ENCODE peak calls at places on chromosomes 5 and 9, in six cellular contexts. Q is Karpas-422, N is breast epithelium, G is hepatocyte, Y is thoracic aorta, P is RWPE2. E is an unnamed sample.

GRCh38 chr9:85036503-85036902 is 367.0 kb downstream of the NTRK2 start:
- DNase-seq in Y (no peak), Q (no peak), P (no peak), N (no peak), G (peak; percentile 16), E (no peak)

GRCh38 chr5:133050500-133050899 is 1.3 kb upstream of the HSPA4 start:
- DNase-seq in Q (peak; percentile 59), P (no peak), N (no peak), Y (no peak), G (no peak), E (no peak)

GRCh38 chr5:157108961-157109360 is at the start of gene HAVCR2:
- DNase-seq in P (no peak), N (no peak), Q (no peak), G (no peak), Y (no peak), E (peak; percentile 35)

GRCh38 chr5:121954086-121954485 is 7.7 kb upstream of the SRFBP1 start:
- DNase-seq in Q (no peak), G (no peak), N (no peak), Y (no peak), P (no peak), E (no peak)

GRCh38 chr9:112249277-112249676 is 74.2 kb upstream of the SUSD1 start:
- DNase-seq in N (no peak), Q (no peak), G (no peak), Y (no peak), P (no peak), E (no peak)

GRCh38 chr5:170434953-170435605 is 45.9 kb upstream of the KCNMB1 start:
- DNase-seq in G (peak; percentile 80), P (no peak), Q (peak; percentile 93), Y (no peak), N (peak; percentile 36), E (peak; percentile 77)

GRCh38 chr5:171953860-171954701 is 52.4 kb downstream of the FBXW11 start:
- DNase-seq in Q (no peak), G (peak; percentile 22), Y (no peak), P (no peak), N (no peak), E (no peak)

GRCh38 chr5:34685485-34686197 is 29.5 kb downstream of the RAI14 start:
- DNase-seq in G (no peak), Y (no peak), P (no peak), N (no peak), Q (no peak), E (no peak)

GRCh38 chr5:65290677-65291076 is 191.0 kb downstream of the ADAMTS6 start:
- DNase-seq in Y (no peak), Q (no peak), N (no peak), P (no peak), G (no peak), E (no peak)

GRCh38 chr9:114223564-114224246 is 68.4 kb downstream of the COL27A1 start:
- DNase-seq in Q (no peak), G (no peak), N (no peak), Y (no peak), P (no peak), E (no peak)

GRCh38 chr5:4990017-4990416 is 150.1 kb upstream of the ADAMTS16 start:
- DNase-seq in N (no peak), P (no peak), Q (no peak), Y (no peak), G (no peak), E (no peak)

GRCh38 chr5:172482156-172483020 is 28.1 kb upstream of the SH3PXD2B start:
- DNase-seq in Q (no peak), P (no peak), G (no peak), N (no peak), Y (no peak), E (no peak)

GRCh38 chr5:174172104-174172965 is 126.8 kb downstream of the NSG2 start:
- DNase-seq in Y (no peak), Q (no peak), G (no peak), N (no peak), P (no peak), E (no peak)

GRCh38 chr5:14913141-14913540 is 41.6 kb upstream of the ANKH start:
- DNase-seq in P (no peak), G (no peak), Y (no peak), Q (no peak), N (no peak), E (no peak)

GRCh38 chr9:37364751-37365360 is 57.6 kb upstream of the GRHPR start:
- DNase-seq in G (no peak), Q (peak; percentile 81), Y (no peak), N (no peak), P (no peak), E (no peak)

GRCh38 chr9:116450378-116451139 is 236.5 kb upstream of the TRIM32 start:
- DNase-seq in Q (no peak), P (no peak), Y (peak; percentile 3), G (peak; percentile 22), N (no peak), E (no peak)

GRCh38 chr9:3576358-3576757 is 50.6 kb upstream of the RFX3 start:
- DNase-seq in G (no peak), Y (no peak), P (no peak), Q (no peak), N (no peak), E (no peak)

GRCh38 chr5:115295775-115296129 is 702 bp downstream of the CCDC112 start:
- DNase-seq in Y (no peak), G (no peak), Q (no peak), P (no peak), N (no peak), E (no peak)

GRCh38 chr9:86352440-86353106 is 1.6 kb downstream of the TUT7 start:
- DNase-seq in N (no peak), Y (no peak), G (no peak), Q (peak; percentile 49), P (no peak), E (no peak)

GRCh38 chr9:72254881-72255545 is 105.8 kb downstream of the GDA start:
- DNase-seq in P (no peak), G (no peak), Y (no peak), Q (no peak), N (no peak), E (no peak)

GRCh38 chr9:15295761-15296405 is 11.1 kb downstream of the TTC39B start:
- DNase-seq in N (no peak), G (peak; percentile 56), P (no peak), Y (no peak), Q (no peak), E (no peak)

GRCh38 chr9:124743686-124744348 is 27.3 kb downstream of the NR6A1 start:
- DNase-seq in Y (no peak), Q (no peak), P (no peak), G (peak; percentile 18), N (no peak), E (no peak)

GRCh38 chr9:24832307-24832706 is 286.6 kb upstream of the IZUMO3 start:
- DNase-seq in P (no peak), G (peak; percentile 13), Y (no peak), Q (peak; percentile 58), N (no peak), E (no peak)

GRCh38 chr9:101465330-101465915 is 29.8 kb upstream of the ALDOB start:
- DNase-seq in G (peak; percentile 81), P (peak; percentile 62), N (no peak), Q (peak; percentile 76), Y (no peak), E (no peak)

DNA sequence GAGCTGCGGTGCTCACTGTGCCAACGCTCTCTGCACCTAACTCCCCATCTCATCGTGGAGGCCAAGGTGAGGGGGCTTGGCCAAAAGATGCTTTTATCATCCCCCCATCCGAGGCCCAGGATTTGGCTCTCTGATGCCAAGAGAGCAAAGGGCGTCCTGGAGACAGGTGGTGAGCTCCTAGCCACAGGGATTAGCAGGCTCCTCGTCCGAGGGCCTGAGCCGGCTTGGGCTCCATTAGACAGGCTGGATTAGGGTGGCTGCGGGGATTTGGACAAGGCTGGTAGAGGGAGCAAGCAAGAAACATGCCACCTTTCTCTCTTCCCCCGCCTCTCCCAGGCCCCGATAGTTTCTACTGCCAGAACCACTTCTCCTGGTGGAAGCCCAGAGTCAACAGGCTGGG is 1.0 kb upstream of the GRM6 start:
- DNase-seq in N (no peak), Y (no peak), G (no peak), Q (no peak), P (no peak), E (no peak)
- H3K9me3 ChIP-seq in N (peaks cover 15% of the 10 kb centered on the region), Y (no peaks in the 10 kb centered on the region), G (no peaks in the 10 kb centered on the region), Q (no peaks in the 10 kb centered on the region), P (peaks cover 11% of the 10 kb centered on the region), E (peaks cover 6% of the 10 kb centered on the region)

GRCh38 chr9:130015353-130016019 is 27.5 kb downstream of the FNBP1 start:
- DNase-seq in G (no peak), Q (no peak), Y (no peak), N (no peak), P (no peak), E (no peak)

GRCh38 chr9:130017035-130017909 is 25.7 kb downstream of the FNBP1 start:
- DNase-seq in Y (no peak), G (no peak), Q (no peak), P (no peak), N (no peak), E (no peak)

GRCh38 chr9:130021123-130021522 is 21.9 kb downstream of the FNBP1 start:
- DNase-seq in N (no peak), Q (no peak), G (no peak), Y (no peak), P (no peak), E (no peak)

GRCh38 chr9:130020618-130021017 is 22.4 kb downstream of the FNBP1 start:
- DNase-seq in P (no peak), Q (no peak), G (no peak), Y (no peak), N (no peak), E (no peak)

DNA sequence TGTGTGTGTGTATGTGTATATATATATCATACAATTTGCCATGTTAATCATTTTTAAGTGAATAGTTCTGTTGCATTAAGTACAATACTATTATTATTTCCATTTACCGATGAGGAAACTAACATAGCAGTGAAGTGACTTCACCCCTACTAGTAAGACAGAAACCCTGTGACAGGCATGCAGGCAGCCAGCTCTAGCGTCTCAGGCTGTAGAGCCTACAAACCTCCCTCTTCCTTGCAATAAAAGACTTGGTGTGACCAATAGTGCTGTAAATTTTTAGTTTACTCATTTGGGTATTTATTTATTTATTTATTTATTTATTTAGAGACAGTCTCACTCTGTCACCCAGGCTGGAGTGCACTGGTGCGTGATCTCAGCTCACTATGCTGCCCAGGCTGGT is 24.7 kb downstream of the FNBP1 start:
- DNase-seq in G (no peak), P (no peak), N (no peak), Y (no peak), Q (no peak), E (no peak)
- H3K9me3 ChIP-seq in G (no peaks in the 10 kb centered on the region), P (no peaks in the 10 kb centered on the region), N (no peaks in the 10 kb centered on the region), Y (peaks cover 5% of the 10 kb centered on the region), Q (no peaks in the 10 kb centered on the region), E (peaks cover 6% of the 10 kb centered on the region)

GRCh38 chr5:71564884-71565283 is 22.3 kb upstream of the MCCC2 start:
- DNase-seq in N (no peak), Y (no peak), Q (no peak), G (no peak), P (no peak), E (no peak)
- H3K9me3 ChIP-seq in N (no peaks in the 10 kb centered on the region), Y (no peaks in the 10 kb centered on the region), Q (no peaks in the 10 kb centered on the region), G (no peaks in the 10 kb centered on the region), P (no peaks in the 10 kb centered on the region), E (no peaks in the 10 kb centered on the region)

DNA sequence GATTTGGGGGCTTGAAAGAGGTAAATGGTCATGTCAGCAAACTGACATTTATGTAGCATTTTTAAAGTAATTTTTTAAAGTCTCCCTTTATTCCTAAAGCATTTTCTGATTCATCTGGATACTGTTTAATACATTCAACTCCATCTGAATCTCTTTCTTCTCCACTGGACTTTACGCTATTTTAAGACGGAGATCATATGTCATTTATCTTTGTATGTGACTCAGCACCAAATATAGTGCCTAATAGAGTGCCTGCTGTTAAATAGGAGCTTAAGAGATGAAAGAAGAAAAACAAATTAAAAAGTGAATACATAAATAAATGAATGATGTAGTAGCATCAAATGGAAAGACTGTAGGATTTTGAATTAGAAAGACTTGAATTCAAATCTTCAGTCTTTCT is 548.8 kb upstream of the SMC2 start:
- DNase-seq in Y (no peak), N (no peak), P (no peak), Q (no peak), G (no peak), E (no peak)
- H3K9me3 ChIP-seq in Y (no peaks in the 10 kb centered on the region), N (no peaks in the 10 kb centered on the region), P (peaks cover 2% of the 10 kb centered on the region), Q (peaks cover 16% of the 10 kb centered on the region), G (no peaks in the 10 kb centered on the region), E (no peaks in the 10 kb centered on the region)